ENCODE peak calls at places on chromosomes 4 and X, in nine cellular contexts. V is Right ventricle myocardium superior; T is PC-3; S is stimulated activated CD4-positive, alpha-beta T cell treated with anti-CD3 and anti-CD28 coated beads, Interleukin-4, amount 100 ng/mL, for 24 hours; W is mesothelial cell of epicardium; U is DMS153; K is left ventricle myocardium inferior; I is Peyer's patch; X is SK-N-SH. C is an unnamed sample.

GRCh38 chr4:185464184-185464583 is 7.3 kb downstream of the CCDC110 start:
- DNase-seq in W (no peak), V (no peak), S (no peak), U (no peak), K (no peak), I (no peak), X (no peak), T (no peak), C (no peak)

GRCh38 chr4:180456928-180457327 is 1786.3 kb upstream of the TENM3 start:
- DNase-seq in T (peak; percentile 16), K (no peak), V (no peak), S (no peak), W (no peak), U (no peak), I (no peak), X (no peak), C (no peak)

GRCh38 chr4:90757529-90757928 is 630.3 kb downstream of the CCSER1 start:
- DNase-seq in S (no peak), U (no peak), X (no peak), V (no peak), I (no peak), K (no peak), T (no peak), W (no peak), C (no peak)

GRCh38 chrX:132676561-132677186 is 187.8 kb upstream of the MBNL3 start:
- DNase-seq in K (no peak), I (no peak), T (peak; percentile 33), U (no peak), S (no peak), W (no peak), V (no peak), X (no peak), C (no peak)

GRCh38 chrX:10166731-10167149 is 10.0 kb downstream of the CLCN4 start:
- DNase-seq in I (no peak), T (no peak), K (peak; percentile 25), W (no peak), X (no peak), U (no peak), V (peak; percentile 53), S (no peak), C (no peak)

GRCh38 chr4:34105311-34105710 is 2139.0 kb downstream of the ARAP2 start:
- DNase-seq in V (no peak), W (no peak), X (no peak), T (no peak), U (no peak), S (no peak), I (no peak), K (no peak), C (no peak)

GRCh38 chrX:35380808-35381700 is 417.1 kb upstream of the MAGEB16 start:
- DNase-seq in U (peak; percentile 5), K (no peak), W (no peak), V (no peak), X (peak; percentile 16), I (no peak), T (peak; percentile 28), S (no peak), C (no peak)

GRCh38 chr4:156815717-156816319 is 155.8 kb downstream of the PDGFC start:
- DNase-seq in T (no peak), S (no peak), U (peak; percentile 97), W (no peak), K (no peak), X (no peak), I (no peak), V (no peak), C (no peak)

GRCh38 chr4:80307183-80307735 is 28.3 kb upstream of the CFAP299 start:
- DNase-seq in U (peak; percentile 87), I (no peak), K (no peak), V (no peak), T (no peak), S (no peak), X (no peak), W (no peak), C (no peak)

GRCh38 chrX:12426420-12426819 is 288.1 kb downstream of the FRMPD4 start:
- DNase-seq in T (no peak), V (no peak), I (no peak), U (no peak), K (no peak), S (no peak), X (no peak), W (no peak), C (no peak)

GRCh38 chrX:28124416-28124815 is 143.2 kb upstream of the DCAF8L1 start:
- DNase-seq in V (no peak), W (no peak), X (no peak), I (no peak), U (no peak), T (peak; percentile 43), S (no peak), K (no peak), C (no peak)

GRCh38 chr4:7967501-7968261 is 28.0 kb upstream of the AFAP1 start:
- DNase-seq in K (peak; percentile 40), T (no peak), I (no peak), V (no peak), S (no peak), W (no peak), X (no peak), U (no peak), C (no peak)

GRCh38 chr4:15893967-15894366 is 44.6 kb downstream of the FGFBP1 start:
- DNase-seq in K (no peak), S (no peak), T (peak; percentile 95), U (no peak), I (no peak), X (no peak), W (no peak), V (no peak), C (no peak)

GRCh38 chr4:86670739-86671138 is 76.6 kb downstream of the PTPN13 start:
- DNase-seq in K (no peak), X (no peak), S (no peak), W (no peak), I (no peak), U (no peak), V (no peak), T (peak; percentile 91), C (no peak)

GRCh38 chr4:188701952-188702351 is 562.7 kb downstream of the TRIML1 start:
- DNase-seq in U (no peak), S (no peak), T (no peak), W (no peak), I (no peak), K (no peak), V (no peak), X (no peak), C (no peak)

GRCh38 chr4:150032541-150032940 is 45.7 kb upstream of the DCLK2 start:
- DNase-seq in I (no peak), U (no peak), V (no peak), S (no peak), W (no peak), T (peak; percentile 3), X (no peak), K (no peak), C (no peak)

GRCh38 chr4:124431663-124432192 is 280.8 kb downstream of the ANKRD50 start:
- DNase-seq in U (no peak), S (no peak), T (peak; percentile 17), I (no peak), X (no peak), V (no peak), K (no peak), W (no peak), C (no peak)

GRCh38 chr4:181204109-181204508 is 1039.1 kb upstream of the TENM3 start:
- DNase-seq in I (no peak), V (no peak), S (no peak), K (no peak), U (no peak), X (no peak), T (no peak), W (no peak), C (no peak)